ENCODE peak calls at places on chromosomes 4 and X, in nine cellular contexts. G is cortex of kidney, V is progenitor cell of endocrine pancreas, O is K562, M is amniotic stem cell, U is NCI-H187 treated with DMSO at 0.1 percent for 48 hours, T is NCI-H1092 treated with DMSO at 0.1 percent for 48 hours, R is frontal cortex, W is AG10803. E is an unnamed sample.

GRCh38 chr4:91826186-91826585 is 477.6 kb upstream of the GRID2 start:
- DNase-seq in V (no peak), R (no peak), O (no peak), W (no peak), U (no peak), T (no peak), M (peak), G (no peak), E (no peak)

GRCh38 chr4:3479358-3480101 is 16.4 kb downstream of the DOK7 start:
- DNase-seq in G (no peak), R (no peak), T (no peak), O (no peak), V (no peak), W (no peak), U (no peak), M (no peak), E (no peak)

GRCh38 chr4:11814758-11815157 is 386.1 kb upstream of the HS3ST1 start:
- DNase-seq in V (no peak), G (no peak), M (no peak), T (no peak), W (no peak), R (no peak), U (no peak), O (no peak), E (no peak)

GRCh38 chr4:87120411-87121162 is 99.8 kb downstream of the KLHL8 start:
- DNase-seq in W (no peak), U (no peak), R (no peak), V (no peak), T (no peak), O (no peak), G (no peak), M (no peak), E (peak)

GRCh38 chrX:70485466-70485865 is 40.8 kb downstream of the DLG3 start:
- DNase-seq in U (no peak), R (no peak), G (no peak), W (no peak), V (no peak), M (no peak), T (no peak), O (no peak), E (no peak)

GRCh38 chr4:72377491-72378194 is 191.4 kb downstream of the ADAMTS3 start:
- DNase-seq in G (no peak), O (no peak), V (no peak), W (peak), U (no peak), M (no peak), R (no peak), T (no peak), E (no peak)

GRCh38 chr4:23374280-23374679 is 515.6 kb downstream of the PPARGC1A start:
- DNase-seq in G (no peak), R (no peak), V (no peak), W (no peak), M (no peak), T (no peak), U (no peak), O (no peak), E (no peak)

GRCh38 chrX:11770320-11770719 is 12.3 kb downstream of the MSL3 start:
- DNase-seq in V (no peak), G (no peak), R (peak), U (no peak), O (peak), W (peak), T (peak), M (no peak), E (peak)

GRCh38 chr4:66974665-66975064 is 570.6 kb downstream of the CENPC start:
- DNase-seq in T (no peak), R (no peak), O (no peak), V (no peak), W (no peak), M (no peak), G (no peak), U (no peak), E (no peak)

GRCh38 chr4:6478546-6479220 is 6.3 kb upstream of the PPP2R2C start:
- DNase-seq in W (no peak), M (no peak), U (no peak), O (no peak), T (no peak), V (peak), G (no peak), R (no peak), E (no peak)

GRCh38 chr4:183987987-183988392 is 82.9 kb downstream of the STOX2 start:
- DNase-seq in V (no peak), O (peak), T (peak), M (no peak), W (peak), R (peak), G (no peak), U (no peak), E (peak)

GRCh38 chr4:187354740-187355139 is 631.1 kb upstream of the FAT1 start:
- DNase-seq in V (no peak), R (no peak), T (no peak), G (no peak), U (no peak), O (no peak), W (no peak), M (no peak), E (no peak)

GRCh38 chr4:8912506-8912905 is 40.9 kb upstream of the HMX1 start:
- DNase-seq in W (no peak), G (no peak), T (no peak), V (peak), M (no peak), O (no peak), R (peak), U (no peak), E (no peak)

GRCh38 chr4:53558061-53558801 is 33.1 kb downstream of the LNX1 start:
- DNase-seq in V (no peak), R (no peak), W (peak), T (no peak), U (no peak), M (no peak), O (no peak), G (no peak), E (no peak)

GRCh38 chr4:139015948-139016451 is 419 bp downstream of the NOCT start:
- DNase-seq in U (no peak), M (no peak), T (peak), G (no peak), W (peak), O (peak), V (no peak), R (peak), E (peak)

GRCh38 chrX:150508461-150509367 is 59.7 kb upstream of the MTM1 start:
- DNase-seq in T (peak), M (no peak), U (no peak), R (peak), V (no peak), W (peak), O (no peak), G (no peak), E (peak)

GRCh38 chr4:98861100-98861499 is 67.8 kb downstream of the EIF4E start:
- DNase-seq in R (no peak), M (no peak), O (peak), G (no peak), T (no peak), W (no peak), V (no peak), U (no peak), E (no peak)

GRCh38 chr4:8266508-8266907 is 3.0 kb upstream of the HTRA3 start:
- DNase-seq in T (no peak), R (no peak), W (no peak), M (no peak), G (no peak), U (no peak), O (no peak), V (no peak), E (no peak)

GRCh38 chr4:20428410-20429160 is 176.9 kb downstream of the SLIT2 start:
- DNase-seq in W (no peak), O (no peak), U (no peak), T (peak), M (no peak), R (no peak), V (no peak), G (no peak), E (no peak)

GRCh38 chr4:139756391-139757180 is 91.0 kb downstream of the MGST2 start:
- DNase-seq in G (no peak), V (no peak), R (no peak), T (no peak), U (no peak), W (no peak), M (no peak), O (no peak), E (no peak)

GRCh38 chrX:1558761-1559468 is 21.9 kb upstream of the P2RY8 start:
- DNase-seq in V (no peak), R (no peak), T (no peak), G (no peak), M (no peak), O (no peak), W (no peak), U (no peak), E (no peak)

GRCh38 chr4:4880492-4880891 is 21.0 kb downstream of the MSX1 start:
- DNase-seq in W (no peak), G (no peak), R (no peak), T (no peak), U (no peak), M (no peak), O (no peak), V (no peak), E (no peak)